ENCODE peak calls at places on chromosomes 2 and 18, in six cellular contexts. K, Y, H, B, I and A are unnamed samples.

GRCh38 chr2:133811409-133812125 is 243.3 kb upstream of the NCKAP5 start:
- DNase-seq in Y (no peak), H (no peak), I (no peak), B (no peak), K (no peak), A (no peak)

GRCh38 chr2:46984642-46985476 is 69.3 kb upstream of the MCFD2 start:
- DNase-seq in H (peak), Y (peak), K (peak), I (peak), B (peak), A (peak)

GRCh38 chr2:135926605-135927004 is 50.4 kb upstream of the MCM6 start:
- DNase-seq in K (no peak), B (no peak), H (no peak), I (no peak), Y (no peak), A (no peak)

GRCh38 chr18:5073026-5073944 is 123.8 kb downstream of the AKAIN1 start:
- DNase-seq in I (peak), K (no peak), B (peak), H (no peak), Y (no peak), A (no peak)

GRCh38 chr2:174086708-174087107 is 121.5 kb upstream of the SP3 start:
- DNase-seq in H (no peak), B (no peak), I (no peak), K (no peak), Y (no peak), A (no peak)

GRCh38 chr2:226079677-226080076 is 680.2 kb downstream of the NYAP2 start:
- DNase-seq in B (peak), H (no peak), K (no peak), Y (no peak), I (no peak), A (peak)

GRCh38 chr2:12008425-12009061 is 262.1 kb downstream of the LPIN1 start:
- DNase-seq in K (no peak), B (peak), H (no peak), I (no peak), Y (peak), A (no peak)

GRCh38 chr2:8023241-8023640 is 658.6 kb upstream of the ID2 start:
- DNase-seq in I (no peak), H (peak), B (no peak), Y (peak), K (no peak), A (no peak)

GRCh38 chr2:37589298-37589697 is 82.1 kb downstream of the CDC42EP3 start:
- DNase-seq in I (no peak), B (peak), H (no peak), K (no peak), Y (no peak), A (no peak)

GRCh38 chr2:219820767-219821166 is 193.3 kb downstream of the SLC4A3 start:
- DNase-seq in H (no peak), B (no peak), K (no peak), Y (no peak), I (no peak), A (no peak)

GRCh38 chr2:72576459-72576858 is 249.4 kb downstream of the EXOC6B start:
- DNase-seq in I (no peak), B (peak), H (no peak), Y (no peak), K (no peak), A (no peak)

GRCh38 chr2:230161180-230161579 is 58.6 kb downstream of the SP110 start:
- DNase-seq in I (no peak), B (no peak), Y (no peak), H (no peak), K (no peak), A (peak)

GRCh38 chr2:227856697-227857096 is 14.7 kb upstream of the DAW1 start:
- DNase-seq in K (no peak), B (peak), I (no peak), Y (no peak), H (no peak), A (peak)

GRCh38 chr2:106117882-106118684 is 76.0 kb downstream of the UXS1 start:
- DNase-seq in K (no peak), Y (no peak), H (no peak), B (peak), I (no peak), A (no peak)

GRCh38 chr2:133266075-133266925 is 302.0 kb downstream of the NCKAP5 start:
- DNase-seq in B (peak), K (no peak), I (no peak), Y (no peak), H (peak), A (no peak)

GRCh38 chr18:32918692-32919250 is 145.9 kb upstream of the KLHL14 start:
- DNase-seq in H (no peak), Y (no peak), K (no peak), I (no peak), B (no peak), A (no peak)

GRCh38 chr2:53021285-53021684 is 746.3 kb upstream of the CHAC2 start:
- DNase-seq in B (peak), Y (no peak), K (no peak), H (no peak), I (no peak), A (peak)

GRCh38 chr2:235026137-235026536 is 74.3 kb downstream of the SH3BP4 start:
- DNase-seq in H (no peak), B (peak), K (peak), I (no peak), Y (no peak), A (peak)

GRCh38 chr2:101732199-101732598 is 34.7 kb downstream of the MAP4K4 start:
- DNase-seq in Y (no peak), I (no peak), B (no peak), H (no peak), K (no peak), A (no peak)

GRCh38 chr2:230711224-230711623 is 1.4 kb upstream of the CAB39 start:
- DNase-seq in B (no peak), Y (no peak), I (peak), K (no peak), H (peak), A (no peak)

GRCh38 chr2:54239427-54239826 is 16.6 kb downstream of the TSPYL6 start:
- DNase-seq in H (no peak), B (peak), I (no peak), K (no peak), Y (no peak), A (peak)

GRCh38 chr2:88458633-88459032 is 6.1 kb upstream of the FOXI3 start:
- DNase-seq in B (no peak), Y (no peak), I (no peak), H (peak), K (no peak), A (no peak)

GRCh38 chr2:135815269-135815668 is 21.7 kb downstream of the LCT start:
- DNase-seq in B (no peak), H (no peak), Y (no peak), K (no peak), I (no peak), A (no peak)

DNA sequence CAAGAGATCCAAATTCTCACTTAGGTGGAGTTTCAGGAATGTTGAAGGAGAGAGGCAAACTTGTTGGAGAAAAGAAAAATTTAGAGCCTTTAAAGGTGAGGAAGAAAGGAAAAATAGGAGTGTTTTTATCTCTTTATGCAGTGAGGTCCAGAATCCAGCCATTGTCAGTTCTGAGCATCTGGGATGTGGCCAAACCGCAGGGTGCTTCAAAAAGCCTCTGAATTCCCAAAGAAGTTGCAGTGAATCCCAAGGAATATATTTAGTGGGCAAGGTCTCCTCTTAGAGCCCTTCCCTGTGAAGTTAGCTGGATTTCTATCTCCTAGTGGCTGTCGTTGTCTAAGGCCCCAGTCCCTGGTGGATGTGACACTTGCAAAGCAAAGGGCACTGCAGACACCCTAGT is 51.2 kb downstream of the MTCL1 start:
- DNase-seq in K (no peak), H (no peak), I (no peak), Y (no peak), B (peak), A (no peak)
- H3K4me3 ChIP-seq in K (no peak), H (no peak), I (no peak), Y (no peak), B (no peak), A (no peak)

DNA sequence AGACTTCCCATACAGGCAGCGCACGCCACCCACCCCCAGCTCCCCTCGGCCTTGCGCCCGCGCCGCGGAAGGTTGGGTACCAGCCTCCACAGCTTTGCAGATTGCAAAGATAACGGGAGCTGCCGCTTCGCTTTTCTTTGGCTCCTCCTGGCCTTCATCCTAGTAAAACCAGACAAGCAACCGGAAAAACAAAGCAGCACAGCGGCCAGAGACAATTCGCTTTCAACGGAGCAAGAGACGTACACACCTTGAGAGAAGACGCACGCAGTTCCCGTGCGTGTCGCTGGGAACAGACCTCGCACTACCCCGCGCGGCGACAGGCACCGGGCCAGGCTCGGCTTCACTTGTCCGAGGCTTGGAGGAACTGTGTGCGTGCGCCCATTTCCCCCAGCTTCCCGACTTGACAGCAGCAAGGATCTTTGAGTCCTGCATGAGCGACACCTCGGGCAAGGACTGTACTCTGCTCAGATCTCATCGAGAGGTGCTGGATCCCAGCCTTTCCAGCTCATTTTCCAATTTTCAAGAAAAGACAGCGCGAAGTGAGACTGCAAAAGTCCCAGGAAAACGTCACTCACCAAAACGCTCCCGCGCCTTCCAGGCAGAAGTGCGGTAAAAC is 964 bp downstream of the ZBTB7C start:
- DNase-seq in B (peak), K (peak), H (no peak), Y (no peak), I (no peak), A (no peak)
- H3K4me3 ChIP-seq in B (no peak), K (peak), H (peak), Y (no peak), I (no peak), A (peak)

DNA sequence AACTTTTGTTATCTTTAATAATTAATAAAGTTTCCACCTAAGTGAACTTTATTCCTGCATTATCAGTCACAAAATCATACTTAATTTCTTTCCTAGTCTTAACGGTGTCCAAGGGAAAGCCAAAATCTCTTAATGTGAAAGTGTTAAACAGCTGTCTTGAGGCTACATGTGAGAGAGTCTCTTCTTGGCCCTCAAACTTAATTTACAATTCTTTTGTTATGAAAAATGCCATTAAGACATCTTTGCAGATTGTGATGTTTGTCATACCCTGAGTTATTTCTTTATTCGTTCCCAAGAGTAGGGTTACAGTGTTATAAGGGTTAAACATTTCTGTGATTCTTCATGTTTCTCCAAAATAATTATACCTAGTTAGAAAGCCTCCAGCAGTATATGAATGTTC is 64.6 kb downstream of the ANKRD12 start:
- DNase-seq in K (no peak), Y (no peak), I (no peak), H (no peak), B (no peak), A (no peak)
- H3K4me3 ChIP-seq in K (no peak), Y (no peak), I (no peak), H (no peak), B (no peak), A (no peak)

GRCh38 chr2:121076885-121077549 is 208.0 kb downstream of the TFCP2L1 start:
- DNase-seq in I (peak), K (peak), Y (no peak), B (peak), H (no peak), A (no peak)
- H3K4me3 ChIP-seq in I (no peak), K (no peak), Y (no peak), B (no peak), H (no peak), A (no peak)

GRCh38 chr2:130755234-130756040 is at the start of gene AMER3:
- DNase-seq in B (no peak), K (no peak), Y (no peak), I (no peak), H (peak), A (no peak)
- H3K4me3 ChIP-seq in B (no peak), K (peak), Y (no peak), I (no peak), H (no peak), A (peak)

DNA sequence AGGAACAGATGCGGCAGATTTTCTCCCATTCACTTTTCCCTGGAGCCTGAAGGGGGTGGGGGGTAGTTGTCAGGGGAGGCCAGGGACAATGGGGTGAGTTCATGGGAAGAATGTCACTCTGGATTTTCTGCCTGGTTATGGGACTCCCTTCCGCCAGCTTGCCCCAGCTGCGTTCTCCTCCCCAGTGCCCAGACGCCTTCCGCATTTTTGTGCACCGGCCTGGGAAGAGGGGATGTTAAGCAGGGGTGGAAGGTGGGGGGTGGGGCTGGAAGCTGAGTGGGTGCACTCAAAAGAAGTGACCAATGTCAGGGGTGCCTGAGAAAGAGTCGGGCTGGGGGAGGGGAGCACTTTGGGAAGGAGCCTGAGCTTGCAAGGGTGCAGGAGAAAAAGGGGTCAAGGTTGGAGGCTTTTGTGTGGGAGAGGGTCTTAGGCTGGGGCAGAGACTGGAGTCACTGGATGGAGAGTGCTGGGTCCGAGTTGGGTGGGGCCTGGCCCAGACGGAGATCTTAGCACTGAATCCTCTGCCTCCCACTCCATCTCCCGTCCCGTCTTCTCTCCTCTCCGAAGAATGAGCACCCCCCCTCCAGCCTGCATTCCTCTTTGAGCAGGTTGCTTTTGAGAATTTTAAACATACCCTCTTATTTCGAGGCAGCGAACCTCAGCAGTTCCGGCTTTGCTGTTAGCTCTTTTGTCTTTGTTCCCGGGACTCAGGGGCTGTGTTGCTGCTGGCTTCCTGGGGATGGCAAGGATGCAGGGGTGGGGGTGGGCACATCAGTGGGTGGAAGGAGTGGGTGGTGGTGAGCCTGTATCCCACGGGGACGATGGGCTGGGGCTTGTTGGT is 2.7 kb downstream of the IGFBP2 start:
- DNase-seq in B (peak), I (no peak), K (peak), H (no peak), Y (no peak), A (no peak)
- H3K4me3 ChIP-seq in B (no peak), I (no peak), K (peak), H (no peak), Y (no peak), A (peak)

GRCh38 chr18:41745166-41746049 is 209.6 kb upstream of the PIK3C3 start:
- DNase-seq in Y (no peak), K (peak), H (no peak), I (peak), B (peak), A (peak)
- H3K4me3 ChIP-seq in Y (no peak), K (no peak), H (no peak), I (no peak), B (no peak), A (no peak)

DNA sequence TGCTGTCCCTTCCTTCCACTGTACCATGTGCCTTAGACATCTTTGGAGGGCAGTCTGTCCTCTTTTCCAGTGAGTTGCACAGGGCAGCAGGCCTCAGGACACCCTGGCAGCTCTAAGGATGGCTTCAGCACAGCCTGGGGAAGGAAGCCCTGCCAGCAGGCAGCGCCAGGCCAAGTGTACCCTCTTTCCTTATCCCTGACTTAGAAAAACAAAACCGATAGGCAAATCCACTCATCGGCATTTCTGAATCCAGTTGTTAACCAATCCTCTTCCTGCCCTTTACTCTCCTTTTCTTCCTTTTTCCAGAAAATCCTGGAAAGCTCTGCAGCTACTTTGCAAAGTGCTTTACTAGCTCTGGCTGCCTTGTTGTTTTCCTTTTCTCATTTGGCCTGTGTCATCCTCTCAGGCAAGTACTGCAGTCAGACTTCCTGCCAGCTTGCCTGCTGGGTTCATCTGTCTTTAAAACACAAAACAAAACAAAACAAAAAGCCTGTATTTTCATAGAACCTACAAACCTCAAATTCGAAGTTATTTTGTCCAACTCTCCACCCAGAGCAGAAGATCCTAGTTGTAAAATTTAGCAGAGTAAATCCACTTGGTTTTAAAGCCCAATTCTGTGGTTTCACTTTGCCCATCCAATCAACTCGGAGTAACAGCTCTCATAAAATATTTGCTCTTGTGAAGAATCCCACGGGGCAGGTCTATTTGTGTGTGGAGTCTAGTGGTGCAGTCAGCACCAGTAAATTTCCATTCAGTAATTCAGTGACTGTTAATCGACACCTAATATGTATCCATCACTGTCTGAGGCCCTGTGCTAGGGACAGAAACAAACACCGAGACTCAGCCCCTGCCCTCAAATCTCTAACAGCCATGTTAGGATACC is 45.2 kb downstream of the PCBP1 start:
- DNase-seq in Y (no peak), I (peak), B (peak), H (no peak), K (no peak), A (no peak)
- H3K4me3 ChIP-seq in Y (peak), I (peak), B (peak), H (no peak), K (peak), A (peak)

GRCh38 chr2:17813015-17813741 is 3.1 kb upstream of the MSGN1 start:
- DNase-seq in H (no peak), I (no peak), K (no peak), Y (no peak), B (peak), A (no peak)
- H3K4me3 ChIP-seq in H (no peak), I (no peak), K (no peak), Y (no peak), B (no peak), A (no peak)